ENCODE peak calls at places on chromosomes 12 and 14, in four cellular contexts. One of them, this sample, is unnamed.

GRCh38 chr12:113413488-113413939 is 8.7 kb upstream of the SDSL start:
- DNase-seq in A549: peak; percentile 71
- DNase-seq in HepG2: peak; percentile 56
- DNase-seq in GM12878: no peak
- DNase-seq in this sample: no peak

GRCh38 chr14:44847910-44848309 is 113.8 kb downstream of the KLHL28 start:
- DNase-seq in A549: no peak
- DNase-seq in HepG2: no peak
- DNase-seq in GM12878: no peak
- DNase-seq in this sample: no peak

GRCh38 chr12:39723831-39724230 is 104.2 kb upstream of the ABCD2 start:
- DNase-seq in A549: peak; percentile 10
- DNase-seq in HepG2: no peak
- DNase-seq in GM12878: no peak
- DNase-seq in this sample: no peak

GRCh38 chr12:14284189-14284722 is 81.2 kb upstream of the ATF7IP start:
- DNase-seq in A549: no peak
- DNase-seq in HepG2: no peak
- DNase-seq in GM12878: peak; percentile 40
- DNase-seq in this sample: no peak

GRCh38 chr12:72692338-72692737 is 420.2 kb downstream of the TRHDE start:
- DNase-seq in A549: no peak
- DNase-seq in HepG2: no peak
- DNase-seq in GM12878: no peak
- DNase-seq in this sample: no peak

GRCh38 chr14:74333909-74334308 is 14.4 kb upstream of the VRTN start:
- DNase-seq in A549: no peak
- DNase-seq in HepG2: no peak
- DNase-seq in GM12878: no peak
- DNase-seq in this sample: no peak

GRCh38 chr12:104751024-104751570 is 207.0 kb downstream of the SLC41A2 start:
- DNase-seq in A549: no peak
- DNase-seq in HepG2: no peak
- DNase-seq in GM12878: no peak
- DNase-seq in this sample: no peak

GRCh38 chr12:98466970-98467369 is 48.4 kb upstream of the TMPO start:
- DNase-seq in A549: no peak
- DNase-seq in HepG2: no peak
- DNase-seq in GM12878: no peak
- DNase-seq in this sample: no peak

GRCh38 chr12:50220357-50221061 is 53.3 kb upstream of the CERS5 start:
- DNase-seq in A549: peak; percentile 42
- DNase-seq in HepG2: no peak
- DNase-seq in GM12878: peak; percentile 57
- DNase-seq in this sample: no peak

GRCh38 chr14:53010193-53010592 is 59.3 kb upstream of the FERMT2 start:
- DNase-seq in A549: no peak
- DNase-seq in HepG2: no peak
- DNase-seq in GM12878: no peak
- DNase-seq in this sample: no peak

GRCh38 chr12:96471368-96472040 is 17.9 kb upstream of the CFAP54 start:
- DNase-seq in A549: no peak
- DNase-seq in HepG2: no peak
- DNase-seq in GM12878: no peak
- DNase-seq in this sample: no peak

GRCh38 chr14:50353126-50353525 is 41.0 kb downstream of the DMAC2L start:
- DNase-seq in A549: no peak
- DNase-seq in HepG2: no peak
- DNase-seq in GM12878: no peak
- DNase-seq in this sample: no peak

GRCh38 chr12:96424601-96425000 is 24.4 kb upstream of the CDK17 start:
- DNase-seq in A549: no peak
- DNase-seq in HepG2: no peak
- DNase-seq in GM12878: no peak
- DNase-seq in this sample: no peak

GRCh38 chr12:108792361-108793292 is 61.3 kb upstream of the CORO1C start:
- DNase-seq in A549: no peak
- DNase-seq in HepG2: no peak
- DNase-seq in GM12878: no peak
- DNase-seq in this sample: no peak

GRCh38 chr14:55146425-55146824 is 17.4 kb downstream of the LGALS3 start:
- DNase-seq in A549: no peak
- DNase-seq in HepG2: no peak
- DNase-seq in GM12878: no peak
- DNase-seq in this sample: no peak

GRCh38 chr12:45644521-45644920 is 85.0 kb upstream of the ARID2 start:
- DNase-seq in A549: no peak
- DNase-seq in HepG2: no peak
- DNase-seq in GM12878: no peak
- DNase-seq in this sample: no peak

GRCh38 chr12:109764123-109764522 is 50.5 kb downstream of the FAM222A start:
- DNase-seq in A549: no peak
- DNase-seq in HepG2: no peak
- DNase-seq in GM12878: no peak
- DNase-seq in this sample: no peak

GRCh38 chr14:71716371-71716770 is 215.9 kb upstream of the RGS6 start:
- DNase-seq in A549: no peak
- DNase-seq in HepG2: no peak
- DNase-seq in GM12878: no peak
- DNase-seq in this sample: no peak

GRCh38 chr12:124923906-124924734 is 9.7 kb upstream of the UBC start:
- DNase-seq in A549: peak; percentile 89
- DNase-seq in HepG2: no peak
- DNase-seq in GM12878: no peak
- DNase-seq in this sample: no peak

GRCh38 chr12:49703647-49704137 is 3.5 kb downstream of the FMNL3 start:
- DNase-seq in A549: no peak
- DNase-seq in HepG2: no peak
- DNase-seq in GM12878: peak; percentile 71
- DNase-seq in this sample: no peak

GRCh38 chr12:53501615-53502181 is 615 bp downstream of the TARBP2 start:
- DNase-seq in A549: no peak
- DNase-seq in HepG2: no peak
- DNase-seq in GM12878: no peak
- DNase-seq in this sample: peak; percentile 41

GRCh38 chr12:53500119-53500775 is 836 bp upstream of the TARBP2 start:
- DNase-seq in A549: peak; percentile 50
- DNase-seq in HepG2: peak; percentile 44
- DNase-seq in GM12878: no peak
- DNase-seq in this sample: peak; percentile 85

GRCh38 chr12:53502331-53502730 is 1.2 kb downstream of the TARBP2 start:
- DNase-seq in A549: no peak
- DNase-seq in HepG2: no peak
- DNase-seq in GM12878: no peak
- DNase-seq in this sample: no peak

GRCh38 chr12:53499261-53500118 is at the start of gene MAP3K12:
- DNase-seq in A549: peak; percentile 72
- DNase-seq in HepG2: no peak
- DNase-seq in GM12878: no peak
- DNase-seq in this sample: no peak

GRCh38 chr12:53500776-53501614 is at the start of gene TARBP2:
- DNase-seq in A549: peak; percentile 100
- DNase-seq in HepG2: peak; percentile 99
- DNase-seq in GM12878: peak; percentile 98
- DNase-seq in this sample: peak; percentile 99
- TF ChIP-seq REST in A549: no peak
- TF ChIP-seq REST in HepG2: no peak
- TF ChIP-seq REST in GM12878: no peak
- TF ChIP-seq REST in this sample: peak; percentile 42

GRCh38 chr14:96135285-96135684 is 69.4 kb upstream of the BDKRB2 start:
- DNase-seq in A549: no peak
- DNase-seq in HepG2: no peak
- DNase-seq in GM12878: no peak
- DNase-seq in this sample: no peak
- TF ChIP-seq REST in A549: no peak
- TF ChIP-seq REST in HepG2: no peak
- TF ChIP-seq REST in GM12878: no peak
- TF ChIP-seq REST in this sample: no peak

GRCh38 chr14:100568998-100569733 is 18.1 kb downstream of the BEGAIN start:
- DNase-seq in A549: no peak
- DNase-seq in HepG2: no peak
- DNase-seq in GM12878: no peak
- DNase-seq in this sample: no peak

GRCh38 chr14:100569734-100570251 is 17.4 kb downstream of the BEGAIN start:
- DNase-seq in A549: no peak
- DNase-seq in HepG2: no peak
- DNase-seq in GM12878: no peak
- DNase-seq in this sample: no peak

GRCh38 chr14:100573009-100573756 is 14.0 kb downstream of the BEGAIN start:
- DNase-seq in A549: no peak
- DNase-seq in HepG2: no peak
- DNase-seq in GM12878: no peak
- DNase-seq in this sample: no peak

GRCh38 chr14:100571837-100572236 is 15.4 kb downstream of the BEGAIN start:
- DNase-seq in A549: no peak
- DNase-seq in HepG2: no peak
- DNase-seq in GM12878: no peak
- DNase-seq in this sample: no peak

GRCh38 chr14:100570726-100571454 is 16.3 kb downstream of the BEGAIN start:
- DNase-seq in A549: no peak
- DNase-seq in HepG2: no peak
- DNase-seq in GM12878: no peak
- DNase-seq in this sample: no peak
- TF ChIP-seq REST in A549: peak; percentile 25
- TF ChIP-seq REST in HepG2: peak; percentile 1
- TF ChIP-seq REST in GM12878: no peak
- TF ChIP-seq REST in this sample: peak; percentile 82

DNA sequence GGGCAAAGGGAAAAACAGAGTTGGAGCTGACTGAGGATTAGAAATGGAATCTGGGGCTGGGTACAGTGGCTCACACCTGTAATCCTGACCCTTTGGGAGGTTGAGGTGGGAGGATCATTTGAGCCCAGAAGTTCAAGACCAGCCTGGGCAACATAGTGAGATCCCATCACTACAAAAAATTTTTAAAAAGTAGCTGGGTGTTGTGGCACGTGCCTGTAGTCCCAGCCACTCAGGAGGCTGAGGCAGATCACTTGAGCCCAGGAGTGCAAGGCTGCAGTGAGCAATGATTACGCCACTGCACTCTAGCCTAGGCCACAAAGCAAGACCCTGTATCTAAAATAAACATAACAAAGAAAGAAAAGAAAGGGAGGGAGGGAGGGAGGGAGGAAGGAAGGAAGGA is 14.9 kb upstream of the DCP1B start:
- DNase-seq in A549: no peak
- DNase-seq in HepG2: no peak
- DNase-seq in GM12878: no peak
- DNase-seq in this sample: no peak
- TF ChIP-seq REST in A549: no peak
- TF ChIP-seq REST in HepG2: no peak
- TF ChIP-seq REST in GM12878: no peak
- TF ChIP-seq REST in this sample: no peak

DNA sequence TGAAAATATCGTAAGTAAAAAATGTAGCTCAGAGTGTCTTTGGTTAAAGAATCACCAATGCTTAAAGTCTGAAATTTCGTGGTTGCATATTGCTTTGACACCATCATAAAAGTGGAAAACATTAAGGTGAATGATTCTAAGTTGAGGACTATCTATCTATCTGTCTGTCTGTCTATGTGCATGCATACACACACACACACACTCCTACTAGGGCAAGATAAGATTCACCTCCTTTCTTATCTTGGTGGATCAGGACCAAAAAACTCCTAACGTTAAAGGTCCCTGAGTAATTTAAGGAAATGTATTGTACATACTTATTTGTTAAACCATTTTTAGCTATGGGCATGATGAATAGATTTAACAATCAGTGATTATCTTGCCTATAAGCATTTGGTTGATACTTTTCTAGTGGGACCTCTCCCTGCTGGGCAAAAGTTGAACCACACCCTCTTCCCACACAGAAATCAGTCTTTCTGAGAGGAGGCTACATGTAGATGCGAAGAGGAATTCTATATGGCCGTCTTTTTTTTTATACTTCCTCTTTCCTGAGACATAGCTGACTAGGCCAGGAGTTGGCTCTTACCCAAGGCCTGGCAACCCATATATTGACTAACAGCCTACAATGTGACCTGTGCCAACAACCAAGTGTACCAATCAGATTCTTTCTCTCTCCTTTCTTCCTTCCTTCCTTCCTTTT is 19.3 kb upstream of the LLPH start:
- DNase-seq in A549: no peak
- DNase-seq in HepG2: no peak
- DNase-seq in GM12878: no peak
- DNase-seq in this sample: peak; percentile 93
- TF ChIP-seq REST in A549: no peak
- TF ChIP-seq REST in HepG2: no peak
- TF ChIP-seq REST in GM12878: no peak
- TF ChIP-seq REST in this sample: no peak

GRCh38 chr12:53696655-53697321 is 20.9 kb upstream of the ATP5MC2 start:
- DNase-seq in A549: no peak
- DNase-seq in HepG2: no peak
- DNase-seq in GM12878: no peak
- DNase-seq in this sample: no peak

GRCh38 chr12:53694746-53695145 is 18.9 kb upstream of the ATP5MC2 start:
- DNase-seq in A549: no peak
- DNase-seq in HepG2: no peak
- DNase-seq in GM12878: no peak
- DNase-seq in this sample: no peak

GRCh38 chr12:53698948-53699672 is 23.2 kb upstream of the ATP5MC2 start:
- DNase-seq in A549: no peak
- DNase-seq in HepG2: no peak
- DNase-seq in GM12878: no peak
- DNase-seq in this sample: no peak

GRCh38 chr12:53695148-53696138 is 19.6 kb upstream of the ATP5MC2 start:
- DNase-seq in A549: peak; percentile 29
- DNase-seq in HepG2: no peak
- DNase-seq in GM12878: no peak
- DNase-seq in this sample: no peak

DNA sequence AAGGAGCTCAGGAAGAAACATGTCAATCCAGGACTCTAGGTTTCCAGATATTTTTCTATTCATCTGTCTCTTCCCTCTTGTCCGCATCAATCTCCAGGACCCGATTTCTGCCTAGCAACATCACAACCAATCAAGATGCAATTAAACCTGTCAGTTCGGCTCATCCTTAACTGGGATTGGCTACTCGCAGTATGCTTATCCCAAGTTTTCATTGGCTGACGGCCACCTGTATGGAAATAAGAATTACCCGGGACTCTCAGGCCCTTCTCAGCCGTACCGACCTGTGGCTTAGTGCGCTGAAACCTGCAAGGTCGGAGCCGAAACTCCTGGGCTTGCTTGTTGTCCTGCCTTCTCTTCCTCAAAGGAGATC is 20.4 kb upstream of the ATP5MC2 start:
- DNase-seq in A549: peak; percentile 93
- DNase-seq in HepG2: peak; percentile 82
- DNase-seq in GM12878: peak; percentile 25
- DNase-seq in this sample: no peak
- TF ChIP-seq REST in A549: no peak
- TF ChIP-seq REST in HepG2: no peak
- TF ChIP-seq REST in GM12878: no peak
- TF ChIP-seq REST in this sample: no peak